ENCODE peak calls at places on chromosomes 3 and 15, in six cellular contexts. One of them, this sample, is unnamed.

GRCh38 chr3:71247221-71247947 is 336.1 kb downstream of the FOXP1 start:
- DNase-seq in cardiac muscle cell: peak
- DNase-seq in PC-9: no peak
- DNase-seq in ovary: no peak
- DNase-seq in HL-60: no peak
- DNase-seq in kidney: no peak
- DNase-seq in this sample: no peak

GRCh38 chr3:18649666-18650363 is 224.7 kb upstream of the SATB1 start:
- DNase-seq in ovary: no peak
- DNase-seq in HL-60: no peak
- DNase-seq in cardiac muscle cell: no peak
- DNase-seq in PC-9: no peak
- DNase-seq in kidney: no peak
- DNase-seq in this sample: no peak

GRCh38 chr3:27345493-27345892 is 23.7 kb downstream of the NEK10 start:
- DNase-seq in PC-9: peak
- DNase-seq in kidney: no peak
- DNase-seq in HL-60: peak
- DNase-seq in ovary: no peak
- DNase-seq in cardiac muscle cell: no peak
- DNase-seq in this sample: no peak

GRCh38 chr3:178536271-178537079 is at the start of gene KCNMB2:
- DNase-seq in kidney: no peak
- DNase-seq in PC-9: no peak
- DNase-seq in ovary: no peak
- DNase-seq in HL-60: no peak
- DNase-seq in cardiac muscle cell: peak
- DNase-seq in this sample: no peak

GRCh38 chr3:195768831-195769303 is 42.9 kb downstream of the MUC4 start:
- DNase-seq in kidney: peak
- DNase-seq in cardiac muscle cell: no peak
- DNase-seq in PC-9: peak
- DNase-seq in ovary: no peak
- DNase-seq in HL-60: no peak
- DNase-seq in this sample: no peak

GRCh38 chr3:138472141-138472825 is 37.9 kb downstream of the ESYT3 start:
- DNase-seq in kidney: no peak
- DNase-seq in PC-9: no peak
- DNase-seq in HL-60: no peak
- DNase-seq in ovary: no peak
- DNase-seq in cardiac muscle cell: no peak
- DNase-seq in this sample: no peak

GRCh38 chr15:57914350-57915055 is 151.0 kb downstream of the ALDH1A2 start:
- DNase-seq in PC-9: no peak
- DNase-seq in cardiac muscle cell: no peak
- DNase-seq in kidney: peak
- DNase-seq in HL-60: no peak
- DNase-seq in ovary: peak
- DNase-seq in this sample: peak

GRCh38 chr15:37095197-37095992 is 5.0 kb downstream of the MEIS2 start:
- DNase-seq in kidney: peak
- DNase-seq in cardiac muscle cell: no peak
- DNase-seq in PC-9: no peak
- DNase-seq in HL-60: no peak
- DNase-seq in ovary: peak
- DNase-seq in this sample: no peak

GRCh38 chr3:10526366-10526765 is 21.0 kb upstream of the ATP2B2 start:
- DNase-seq in PC-9: no peak
- DNase-seq in HL-60: no peak
- DNase-seq in cardiac muscle cell: no peak
- DNase-seq in kidney: no peak
- DNase-seq in ovary: no peak
- DNase-seq in this sample: no peak

GRCh38 chr3:110968076-110968475 is 103.5 kb upstream of the NECTIN3 start:
- DNase-seq in cardiac muscle cell: no peak
- DNase-seq in HL-60: no peak
- DNase-seq in ovary: no peak
- DNase-seq in PC-9: no peak
- DNase-seq in kidney: no peak
- DNase-seq in this sample: no peak

GRCh38 chr15:38690737-38691332 is 126.2 kb upstream of the RASGRP1 start:
- DNase-seq in PC-9: no peak
- DNase-seq in HL-60: peak
- DNase-seq in ovary: peak
- DNase-seq in kidney: no peak
- DNase-seq in cardiac muscle cell: peak
- DNase-seq in this sample: peak

GRCh38 chr3:196688349-196688748 is 23.7 kb downstream of the CEP19 start:
- DNase-seq in PC-9: peak
- DNase-seq in HL-60: peak
- DNase-seq in cardiac muscle cell: no peak
- DNase-seq in ovary: no peak
- DNase-seq in kidney: no peak
- DNase-seq in this sample: no peak

GRCh38 chr3:18234717-18235335 is 190.3 kb downstream of the SATB1 start:
- DNase-seq in ovary: no peak
- DNase-seq in HL-60: no peak
- DNase-seq in PC-9: peak
- DNase-seq in cardiac muscle cell: peak
- DNase-seq in kidney: no peak
- DNase-seq in this sample: no peak

GRCh38 chr15:83378921-83379561 is 68.1 kb upstream of the SH3GL3 start:
- DNase-seq in PC-9: peak
- DNase-seq in kidney: peak
- DNase-seq in ovary: no peak
- DNase-seq in HL-60: no peak
- DNase-seq in cardiac muscle cell: no peak
- DNase-seq in this sample: no peak

GRCh38 chr3:188205992-188206416 is 52.0 kb downstream of the LPP start:
- DNase-seq in PC-9: no peak
- DNase-seq in cardiac muscle cell: no peak
- DNase-seq in HL-60: no peak
- DNase-seq in ovary: no peak
- DNase-seq in kidney: no peak
- DNase-seq in this sample: no peak

GRCh38 chr3:15269091-15269989 is 63.0 kb downstream of the SH3BP5 start:
- DNase-seq in cardiac muscle cell: no peak
- DNase-seq in PC-9: peak
- DNase-seq in HL-60: peak
- DNase-seq in ovary: peak
- DNase-seq in kidney: peak
- DNase-seq in this sample: no peak
- H3K4me3 ChIP-seq in cardiac muscle cell: no peak
- H3K4me3 ChIP-seq in PC-9: no peak
- H3K4me3 ChIP-seq in HL-60: no peak
- H3K4me3 ChIP-seq in ovary: peak
- H3K4me3 ChIP-seq in kidney: no peak
- H3K4me3 ChIP-seq in this sample: no peak

GRCh38 chr3:51389423-51390183 is 1.5 kb upstream of the RBM15B start:
- DNase-seq in ovary: no peak
- DNase-seq in cardiac muscle cell: peak
- DNase-seq in HL-60: peak
- DNase-seq in kidney: peak
- DNase-seq in PC-9: peak
- DNase-seq in this sample: no peak

GRCh38 chr3:51386159-51386851 is 1.2 kb downstream of the MANF start:
- DNase-seq in PC-9: peak
- DNase-seq in ovary: no peak
- DNase-seq in kidney: peak
- DNase-seq in cardiac muscle cell: no peak
- DNase-seq in HL-60: no peak
- DNase-seq in this sample: no peak

GRCh38 chr3:51390186-51390585 is 899 bp upstream of the RBM15B start:
- DNase-seq in kidney: peak
- DNase-seq in ovary: no peak
- DNase-seq in HL-60: no peak
- DNase-seq in PC-9: no peak
- DNase-seq in cardiac muscle cell: no peak
- DNase-seq in this sample: no peak

GRCh38 chr3:51386852-51387229 is 1.8 kb downstream of the MANF start:
- DNase-seq in cardiac muscle cell: no peak
- DNase-seq in PC-9: peak
- DNase-seq in ovary: no peak
- DNase-seq in HL-60: no peak
- DNase-seq in kidney: peak
- DNase-seq in this sample: no peak

GRCh38 chr3:51388286-51389029 is 2.6 kb upstream of the RBM15B start:
- DNase-seq in cardiac muscle cell: no peak
- DNase-seq in kidney: peak
- DNase-seq in HL-60: peak
- DNase-seq in ovary: no peak
- DNase-seq in PC-9: peak
- DNase-seq in this sample: peak
- TF ChIP-seq CTCF in cardiac muscle cell: no peak
- TF ChIP-seq CTCF in kidney: no peak
- TF ChIP-seq CTCF in HL-60: peak
- TF ChIP-seq CTCF in ovary: no peak
- TF ChIP-seq CTCF in PC-9: peak
- TF ChIP-seq CTCF in this sample: peak

GRCh38 chr15:66292261-66293084 is 895 bp upstream of the DIS3L start:
- DNase-seq in kidney: no peak
- DNase-seq in ovary: no peak
- DNase-seq in HL-60: no peak
- DNase-seq in PC-9: no peak
- DNase-seq in cardiac muscle cell: no peak
- DNase-seq in this sample: peak

GRCh38 chr15:66293085-66293418 is 316 bp upstream of the DIS3L start:
- DNase-seq in ovary: no peak
- DNase-seq in HL-60: no peak
- DNase-seq in PC-9: no peak
- DNase-seq in kidney: no peak
- DNase-seq in cardiac muscle cell: no peak
- DNase-seq in this sample: no peak

GRCh38 chr15:66294157-66294931 is 976 bp downstream of the DIS3L start:
- DNase-seq in cardiac muscle cell: peak
- DNase-seq in kidney: no peak
- DNase-seq in ovary: no peak
- DNase-seq in PC-9: peak
- DNase-seq in HL-60: no peak
- DNase-seq in this sample: no peak

GRCh38 chr15:66293419-66294156 is at the start of gene DIS3L:
- DNase-seq in HL-60: peak
- DNase-seq in PC-9: no peak
- DNase-seq in kidney: peak
- DNase-seq in cardiac muscle cell: peak
- DNase-seq in ovary: peak
- DNase-seq in this sample: no peak

DNA sequence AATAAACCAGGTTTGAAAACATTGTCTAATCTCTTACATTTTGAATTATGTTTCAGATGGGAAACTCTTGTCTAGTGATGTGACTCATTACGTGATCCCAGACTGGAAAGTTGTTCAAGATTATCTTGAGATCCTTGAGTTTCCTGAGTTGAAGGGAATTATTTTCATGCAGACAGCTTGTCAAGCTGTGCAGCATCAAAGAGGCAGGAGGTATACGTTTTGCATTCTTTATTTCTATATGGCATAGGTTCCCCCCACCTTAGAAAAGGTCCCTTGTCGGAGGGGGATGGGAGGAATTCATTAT is 1.5 kb downstream of the DIS3L start:
- DNase-seq in cardiac muscle cell: no peak
- DNase-seq in HL-60: no peak
- DNase-seq in PC-9: no peak
- DNase-seq in kidney: no peak
- DNase-seq in ovary: no peak
- DNase-seq in this sample: no peak
- H3K4me3 ChIP-seq in cardiac muscle cell: peak
- H3K4me3 ChIP-seq in HL-60: peak
- H3K4me3 ChIP-seq in PC-9: peak
- H3K4me3 ChIP-seq in kidney: peak
- H3K4me3 ChIP-seq in ovary: no peak
- H3K4me3 ChIP-seq in this sample: no peak

GRCh38 chr3:183356920-183357319 is 71.5 kb downstream of the MCF2L2 start:
- DNase-seq in kidney: no peak
- DNase-seq in PC-9: no peak
- DNase-seq in ovary: no peak
- DNase-seq in cardiac muscle cell: no peak
- DNase-seq in HL-60: no peak
- DNase-seq in this sample: no peak

GRCh38 chr3:183357564-183358079 is 70.8 kb downstream of the MCF2L2 start:
- DNase-seq in HL-60: no peak
- DNase-seq in PC-9: no peak
- DNase-seq in kidney: no peak
- DNase-seq in ovary: no peak
- DNase-seq in cardiac muscle cell: no peak
- DNase-seq in this sample: no peak

GRCh38 chr3:183354325-183354831 is 74.0 kb downstream of the MCF2L2 start:
- DNase-seq in cardiac muscle cell: no peak
- DNase-seq in ovary: no peak
- DNase-seq in PC-9: no peak
- DNase-seq in kidney: no peak
- DNase-seq in HL-60: no peak
- DNase-seq in this sample: no peak

GRCh38 chr3:183353421-183353820 is 75.0 kb downstream of the MCF2L2 start:
- DNase-seq in kidney: no peak
- DNase-seq in ovary: no peak
- DNase-seq in PC-9: no peak
- DNase-seq in HL-60: no peak
- DNase-seq in cardiac muscle cell: no peak
- DNase-seq in this sample: no peak

DNA sequence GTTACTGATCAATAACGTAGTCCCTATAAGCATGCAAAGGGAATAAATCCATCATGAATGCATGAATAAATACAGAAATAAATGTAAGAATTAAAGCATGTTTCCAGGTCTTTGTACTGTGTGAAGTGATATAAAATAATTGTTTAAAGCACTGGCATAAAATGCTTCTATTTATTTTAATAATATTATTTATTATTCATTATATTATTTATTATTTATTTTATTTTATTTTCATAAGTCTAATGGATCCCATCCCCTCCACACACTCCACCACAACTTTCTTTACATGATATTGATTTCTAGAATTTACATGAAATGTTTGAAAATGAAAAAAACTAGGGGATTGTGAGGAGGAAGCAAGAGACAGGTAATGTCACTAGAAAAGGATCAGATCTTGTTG is 73.5 kb downstream of the MCF2L2 start:
- DNase-seq in PC-9: no peak
- DNase-seq in kidney: no peak
- DNase-seq in ovary: no peak
- DNase-seq in HL-60: no peak
- DNase-seq in cardiac muscle cell: no peak
- DNase-seq in this sample: no peak
- TF ChIP-seq CTCF in PC-9: no peak
- TF ChIP-seq CTCF in kidney: no peak
- TF ChIP-seq CTCF in ovary: no peak
- TF ChIP-seq CTCF in HL-60: no peak
- TF ChIP-seq CTCF in cardiac muscle cell: no peak
- TF ChIP-seq CTCF in this sample: no peak

This sample was measured in LNCaP clone FGC.